ENCODE peak calls at places on chromosomes 13 and 19, in ten cellular contexts. One of them, this sample, is unnamed.
A peak's percentile ranks its signal among the peaks of the same experiment; 100 is the strongest.

GRCh38 chr13:112963641-112964040 is 5.4 kb upstream of the MCF2L start:
- DNase-seq in Peyer's patch: no peak
- DNase-seq in adrenal gland: no peak
- DNase-seq in transverse colon: peak; percentile 6
- DNase-seq in tibial nerve: no peak
- DNase-seq in NB4: no peak
- DNase-seq in spleen: peak; percentile 63
- DNase-seq in H54: no peak
- DNase-seq in A549: no peak
- DNase-seq in stomach: no peak
- DNase-seq in this sample: no peak

GRCh38 chr13:26320766-26321165 is 66.8 kb downstream of the CDK8 start:
- DNase-seq in stomach: no peak
- DNase-seq in adrenal gland: no peak
- DNase-seq in Peyer's patch: no peak
- DNase-seq in A549: no peak
- DNase-seq in transverse colon: no peak
- DNase-seq in tibial nerve: no peak
- DNase-seq in H54: no peak
- DNase-seq in spleen: no peak
- DNase-seq in NB4: no peak
- DNase-seq in this sample: no peak

GRCh38 chr13:40943073-40943472 is 76.0 kb downstream of the ELF1 start:
- DNase-seq in spleen: no peak
- DNase-seq in transverse colon: no peak
- DNase-seq in adrenal gland: no peak
- DNase-seq in tibial nerve: no peak
- DNase-seq in Peyer's patch: no peak
- DNase-seq in H54: no peak
- DNase-seq in NB4: no peak
- DNase-seq in stomach: no peak
- DNase-seq in A549: no peak
- DNase-seq in this sample: no peak

GRCh38 chr19:30161770-30162169 is 210.4 kb upstream of the ZNF536 start:
- DNase-seq in H54: no peak
- DNase-seq in transverse colon: no peak
- DNase-seq in Peyer's patch: no peak
- DNase-seq in adrenal gland: no peak
- DNase-seq in NB4: no peak
- DNase-seq in spleen: no peak
- DNase-seq in stomach: no peak
- DNase-seq in A549: no peak
- DNase-seq in tibial nerve: no peak
- DNase-seq in this sample: no peak

GRCh38 chr13:28493740-28494536 is 990 bp downstream of the FLT1 start:
- DNase-seq in stomach: no peak
- DNase-seq in spleen: peak; percentile 78
- DNase-seq in adrenal gland: no peak
- DNase-seq in transverse colon: no peak
- DNase-seq in Peyer's patch: no peak
- DNase-seq in H54: no peak
- DNase-seq in tibial nerve: no peak
- DNase-seq in A549: no peak
- DNase-seq in NB4: no peak
- DNase-seq in this sample: no peak

GRCh38 chr13:28867564-28867963 is 47.4 kb downstream of the MTUS2 start:
- DNase-seq in A549: no peak
- DNase-seq in NB4: no peak
- DNase-seq in transverse colon: no peak
- DNase-seq in spleen: no peak
- DNase-seq in adrenal gland: no peak
- DNase-seq in tibial nerve: no peak
- DNase-seq in stomach: no peak
- DNase-seq in H54: no peak
- DNase-seq in Peyer's patch: no peak
- DNase-seq in this sample: no peak

GRCh38 chr19:45528744-45529453 is 21.6 kb downstream of the VASP start:
- DNase-seq in NB4: no peak
- DNase-seq in A549: peak; percentile 63
- DNase-seq in tibial nerve: no peak
- DNase-seq in Peyer's patch: peak; percentile 71
- DNase-seq in adrenal gland: peak; percentile 55
- DNase-seq in spleen: no peak
- DNase-seq in transverse colon: peak; percentile 77
- DNase-seq in stomach: peak; percentile 70
- DNase-seq in H54: no peak
- DNase-seq in this sample: no peak

GRCh38 chr19:21912654-21913053 is 76.7 kb upstream of the ZNF43 start:
- DNase-seq in spleen: no peak
- DNase-seq in NB4: peak; percentile 33
- DNase-seq in transverse colon: no peak
- DNase-seq in adrenal gland: no peak
- DNase-seq in tibial nerve: no peak
- DNase-seq in stomach: no peak
- DNase-seq in A549: no peak
- DNase-seq in Peyer's patch: no peak
- DNase-seq in H54: no peak
- DNase-seq in this sample: no peak

GRCh38 chr19:35404879-35405622 is 34.2 kb downstream of the GPR42 start:
- DNase-seq in spleen: no peak
- DNase-seq in Peyer's patch: peak; percentile 63
- DNase-seq in transverse colon: peak; percentile 51
- DNase-seq in NB4: no peak
- DNase-seq in tibial nerve: no peak
- DNase-seq in adrenal gland: peak; percentile 35
- DNase-seq in A549: peak; percentile 66
- DNase-seq in stomach: peak; percentile 37
- DNase-seq in H54: peak; percentile 86
- DNase-seq in this sample: no peak

GRCh38 chr13:48976677-48977625 is 1.2 kb downstream of the FNDC3A start:
- DNase-seq in adrenal gland: no peak
- DNase-seq in spleen: no peak
- DNase-seq in stomach: no peak
- DNase-seq in Peyer's patch: no peak
- DNase-seq in transverse colon: peak; percentile 85
- DNase-seq in A549: peak; percentile 3
- DNase-seq in H54: no peak
- DNase-seq in tibial nerve: no peak
- DNase-seq in NB4: peak; percentile 21
- DNase-seq in this sample: peak; percentile 44

GRCh38 chr13:74025369-74025768 is 108.8 kb downstream of the KLF12 start:
- DNase-seq in transverse colon: no peak
- DNase-seq in Peyer's patch: no peak
- DNase-seq in A549: no peak
- DNase-seq in spleen: no peak
- DNase-seq in stomach: no peak
- DNase-seq in NB4: no peak
- DNase-seq in tibial nerve: no peak
- DNase-seq in H54: no peak
- DNase-seq in adrenal gland: no peak
- DNase-seq in this sample: no peak

GRCh38 chr13:91620670-91621141 is 222.3 kb downstream of the GPC5 start:
- DNase-seq in adrenal gland: no peak
- DNase-seq in NB4: no peak
- DNase-seq in stomach: no peak
- DNase-seq in Peyer's patch: no peak
- DNase-seq in tibial nerve: no peak
- DNase-seq in A549: no peak
- DNase-seq in spleen: no peak
- DNase-seq in H54: no peak
- DNase-seq in transverse colon: no peak
- DNase-seq in this sample: no peak

GRCh38 chr19:17889609-17890214 is 18.0 kb downstream of the SLC5A5 start:
- DNase-seq in H54: peak; percentile 54
- DNase-seq in stomach: no peak
- DNase-seq in NB4: peak; percentile 52
- DNase-seq in A549: no peak
- DNase-seq in tibial nerve: no peak
- DNase-seq in transverse colon: no peak
- DNase-seq in spleen: no peak
- DNase-seq in Peyer's patch: no peak
- DNase-seq in adrenal gland: peak; percentile 43
- DNase-seq in this sample: no peak

GRCh38 chr19:5129691-5130090 is 160.8 kb downstream of the KDM4B start:
- DNase-seq in H54: no peak
- DNase-seq in A549: no peak
- DNase-seq in transverse colon: no peak
- DNase-seq in adrenal gland: no peak
- DNase-seq in Peyer's patch: no peak
- DNase-seq in tibial nerve: no peak
- DNase-seq in spleen: no peak
- DNase-seq in stomach: no peak
- DNase-seq in NB4: no peak
- DNase-seq in this sample: no peak

GRCh38 chr19:32345261-32346207 is at the start of gene ZNF507:
- DNase-seq in transverse colon: peak; percentile 85
- DNase-seq in A549: peak; percentile 92
- DNase-seq in spleen: peak; percentile 94
- DNase-seq in adrenal gland: peak; percentile 80
- DNase-seq in H54: peak; percentile 92
- DNase-seq in tibial nerve: peak; percentile 70
- DNase-seq in Peyer's patch: peak; percentile 90
- DNase-seq in NB4: peak; percentile 73
- DNase-seq in stomach: peak; percentile 85
- DNase-seq in this sample: peak; percentile 75

GRCh38 chr19:18610245-18610555 is 2.5 kb upstream of the TMEM59L start:
- DNase-seq in transverse colon: no peak
- DNase-seq in adrenal gland: no peak
- DNase-seq in H54: no peak
- DNase-seq in A549: no peak
- DNase-seq in stomach: no peak
- DNase-seq in NB4: no peak
- DNase-seq in Peyer's patch: no peak
- DNase-seq in spleen: no peak
- DNase-seq in tibial nerve: no peak
- DNase-seq in this sample: no peak

DNA sequence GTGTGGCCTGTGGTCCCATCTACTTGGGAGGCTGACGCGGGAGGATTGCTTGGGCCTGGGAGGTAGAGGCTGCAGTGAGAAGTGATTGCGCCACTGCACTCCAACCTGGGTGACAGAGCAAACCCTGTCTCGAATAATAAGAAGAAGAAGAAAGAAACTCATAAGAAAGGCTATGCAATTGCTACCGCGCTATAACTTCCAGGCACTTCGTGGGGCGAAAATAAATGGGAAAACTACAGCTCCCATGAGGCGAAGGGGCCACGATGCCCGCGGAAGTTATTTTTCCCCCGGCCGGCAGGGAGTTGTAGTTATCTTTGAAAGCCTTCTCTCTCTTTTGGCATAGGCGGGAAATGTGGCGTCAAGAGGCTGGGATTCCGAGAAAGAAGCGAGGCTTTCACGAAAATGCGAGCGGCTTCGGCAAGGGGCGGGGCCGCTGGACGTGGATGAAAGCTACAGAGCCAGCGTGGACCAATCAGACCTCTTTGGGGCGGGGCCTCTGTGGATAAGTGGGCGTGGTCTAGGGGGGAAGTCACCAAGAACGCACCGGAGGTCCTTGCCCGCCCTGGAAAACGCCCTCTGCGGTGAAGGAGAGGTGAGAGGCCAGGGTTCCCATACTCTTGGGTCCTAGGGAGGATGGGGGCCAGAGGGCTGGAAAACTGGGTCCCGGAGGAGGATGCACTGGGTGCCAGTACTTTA is at the start of gene NUCB1:
- DNase-seq in H54: peak; percentile 93
- DNase-seq in adrenal gland: peak; percentile 99
- DNase-seq in stomach: peak; percentile 99
- DNase-seq in spleen: peak; percentile 99
- DNase-seq in NB4: peak; percentile 98
- DNase-seq in A549: peak; percentile 99
- DNase-seq in Peyer's patch: peak; percentile 100
- DNase-seq in tibial nerve: peak; percentile 99
- DNase-seq in transverse colon: peak; percentile 99
- DNase-seq in this sample: peak; percentile 97
- TF ChIP-seq POLR2A in H54: no peak
- TF ChIP-seq POLR2A in adrenal gland: peak; percentile 56
- TF ChIP-seq POLR2A in stomach: no peak
- TF ChIP-seq POLR2A in spleen: no peak
- TF ChIP-seq POLR2A in NB4: peak; percentile 34
- TF ChIP-seq POLR2A in A549: peak; percentile 64
- TF ChIP-seq POLR2A in Peyer's patch: peak; percentile 95
- TF ChIP-seq POLR2A in tibial nerve: peak; percentile 52
- TF ChIP-seq POLR2A in transverse colon: peak; percentile 73
- TF ChIP-seq POLR2A in this sample: peak; percentile 76

GRCh38 chr19:40421468-40421778 is 4.4 kb downstream of the SERTAD1 start:
- DNase-seq in H54: no peak
- DNase-seq in adrenal gland: no peak
- DNase-seq in Peyer's patch: no peak
- DNase-seq in tibial nerve: no peak
- DNase-seq in spleen: no peak
- DNase-seq in NB4: no peak
- DNase-seq in stomach: no peak
- DNase-seq in transverse colon: no peak
- DNase-seq in A549: no peak
- DNase-seq in this sample: no peak
- TF ChIP-seq POLR2A in H54: no peak
- TF ChIP-seq POLR2A in adrenal gland: no peak
- TF ChIP-seq POLR2A in Peyer's patch: no peak
- TF ChIP-seq POLR2A in tibial nerve: no peak
- TF ChIP-seq POLR2A in spleen: no peak
- TF ChIP-seq POLR2A in NB4: no peak
- TF ChIP-seq POLR2A in stomach: no peak
- TF ChIP-seq POLR2A in transverse colon: no peak
- TF ChIP-seq POLR2A in A549: no peak
- TF ChIP-seq POLR2A in this sample: no peak

GRCh38 chr13:102773441-102774209 is at the start of gene TEX30:
- DNase-seq in spleen: peak; percentile 97
- DNase-seq in tibial nerve: peak; percentile 61
- DNase-seq in Peyer's patch: peak; percentile 92
- DNase-seq in NB4: peak; percentile 93
- DNase-seq in adrenal gland: peak; percentile 88
- DNase-seq in H54: peak; percentile 97
- DNase-seq in transverse colon: peak; percentile 86
- DNase-seq in stomach: peak; percentile 87
- DNase-seq in A549: peak; percentile 80
- DNase-seq in this sample: peak; percentile 50
- TF ChIP-seq POLR2A in spleen: peak; percentile 53
- TF ChIP-seq POLR2A in tibial nerve: peak; percentile 79
- TF ChIP-seq POLR2A in Peyer's patch: peak; percentile 78
- TF ChIP-seq POLR2A in NB4: peak; percentile 100
- TF ChIP-seq POLR2A in adrenal gland: peak; percentile 92
- TF ChIP-seq POLR2A in H54: peak; percentile 99
- TF ChIP-seq POLR2A in transverse colon: peak; percentile 76
- TF ChIP-seq POLR2A in stomach: no peak
- TF ChIP-seq POLR2A in A549: peak; percentile 91
- TF ChIP-seq POLR2A in this sample: peak; percentile 81

GRCh38 chr13:109180905-109181425 is 551.6 kb downstream of the MYO16 start:
- DNase-seq in adrenal gland: no peak
- DNase-seq in A549: no peak
- DNase-seq in Peyer's patch: no peak
- DNase-seq in stomach: no peak
- DNase-seq in H54: peak; percentile 44
- DNase-seq in NB4: no peak
- DNase-seq in tibial nerve: no peak
- DNase-seq in transverse colon: no peak
- DNase-seq in spleen: no peak
- DNase-seq in this sample: no peak

GRCh38 chr13:109172099-109172498 is 542.7 kb downstream of the MYO16 start:
- DNase-seq in Peyer's patch: no peak
- DNase-seq in stomach: no peak
- DNase-seq in tibial nerve: no peak
- DNase-seq in spleen: no peak
- DNase-seq in transverse colon: no peak
- DNase-seq in H54: no peak
- DNase-seq in A549: no peak
- DNase-seq in adrenal gland: no peak
- DNase-seq in NB4: peak; percentile 22
- DNase-seq in this sample: no peak

GRCh38 chr13:109175666-109176065 is 546.3 kb downstream of the MYO16 start:
- DNase-seq in transverse colon: no peak
- DNase-seq in adrenal gland: no peak
- DNase-seq in spleen: no peak
- DNase-seq in A549: no peak
- DNase-seq in Peyer's patch: no peak
- DNase-seq in tibial nerve: no peak
- DNase-seq in H54: no peak
- DNase-seq in NB4: no peak
- DNase-seq in stomach: no peak
- DNase-seq in this sample: no peak
- TF ChIP-seq POLR2A in transverse colon: no peak
- TF ChIP-seq POLR2A in adrenal gland: no peak
- TF ChIP-seq POLR2A in spleen: no peak
- TF ChIP-seq POLR2A in A549: no peak
- TF ChIP-seq POLR2A in Peyer's patch: no peak
- TF ChIP-seq POLR2A in tibial nerve: no peak
- TF ChIP-seq POLR2A in H54: no peak
- TF ChIP-seq POLR2A in NB4: no peak
- TF ChIP-seq POLR2A in stomach: no peak
- TF ChIP-seq POLR2A in this sample: no peak

This sample was measured in gastrocnemius medialis.